ENCODE peak calls at places on chromosomes 2 and 18, in nine cellular contexts. T is NCI-H2107, K is WERI-Rb-1, H is RWPE1, G is GM04504, X is SW 1271, Q is ACHN, O is fibroblast of mammary gland, F is HFFc6. M is an unnamed sample.

GRCh38 chr2:176455865-176456291 is 186.6 kb downstream of the MTX2 start:
- DNase-seq in H (no peak), X (no peak), G (peak), F (peak), O (peak), K (peak), T (no peak), Q (no peak), M (no peak)

GRCh38 chr18:11972371-11973174 is 8.7 kb upstream of the IMPA2 start:
- DNase-seq in Q (no peak), F (no peak), O (no peak), X (no peak), T (no peak), K (no peak), H (no peak), G (no peak), M (no peak)

GRCh38 chr2:61750624-61751023 is 103.2 kb downstream of the FAM161A start:
- DNase-seq in H (no peak), Q (no peak), K (no peak), F (peak), G (no peak), O (peak), X (no peak), T (no peak), M (no peak)

GRCh38 chr2:21256006-21256405 is 132.2 kb downstream of the TDRD15 start:
- DNase-seq in T (no peak), F (no peak), X (no peak), Q (no peak), H (no peak), K (no peak), G (no peak), O (no peak), M (peak)

GRCh38 chr2:24832991-24833671 is 39.9 kb downstream of the CENPO start:
- DNase-seq in Q (no peak), H (no peak), F (no peak), X (no peak), O (no peak), G (no peak), T (peak), K (peak), M (no peak)

GRCh38 chr2:191213333-191213732 is 31.9 kb upstream of the MYO1B start:
- DNase-seq in F (no peak), Q (no peak), T (no peak), O (no peak), H (no peak), K (no peak), X (no peak), G (no peak), M (no peak)

GRCh38 chr2:230665263-230665691 is 47.4 kb upstream of the CAB39 start:
- DNase-seq in Q (no peak), X (no peak), K (no peak), O (no peak), G (no peak), F (no peak), H (no peak), T (no peak), M (no peak)

GRCh38 chr2:12738112-12738485 is 21.4 kb downstream of the TRIB2 start:
- DNase-seq in O (peak), F (no peak), G (no peak), H (no peak), X (no peak), T (no peak), K (no peak), Q (no peak), M (peak)

GRCh38 chr2:182482511-182482910 is 55.7 kb upstream of the PDE1A start:
- DNase-seq in T (no peak), H (no peak), X (no peak), O (no peak), Q (no peak), K (no peak), F (no peak), G (no peak), M (no peak)

GRCh38 chr2:100453853-100454252 is 16.4 kb upstream of the NMS start:
- DNase-seq in H (no peak), X (no peak), G (no peak), T (no peak), O (no peak), F (no peak), K (no peak), Q (no peak), M (no peak)

GRCh38 chr18:5237083-5237722 is 40.1 kb upstream of the AKAIN1 start:
- DNase-seq in X (no peak), O (peak), H (peak), G (no peak), K (peak), Q (no peak), T (no peak), F (no peak), M (no peak)

GRCh38 chr2:151339168-151339567 is 18.2 kb upstream of the TNFAIP6 start:
- DNase-seq in O (no peak), H (no peak), F (no peak), T (no peak), X (no peak), K (no peak), G (no peak), Q (no peak), M (no peak)

GRCh38 chr2:109238580-109238979 is 109.6 kb downstream of the SH3RF3 start:
- DNase-seq in Q (no peak), F (peak), T (no peak), K (no peak), G (peak), X (peak), O (peak), H (peak), M (peak)

GRCh38 chr2:240832816-240833497 is 12.9 kb upstream of the KIF1A start:
- DNase-seq in K (no peak), G (no peak), X (no peak), Q (no peak), O (no peak), F (no peak), H (no peak), T (no peak), M (no peak)

GRCh38 chr2:128313076-128313836 is 5.4 kb downstream of the HS6ST1 start:
- DNase-seq in T (no peak), H (no peak), O (peak), F (peak), K (no peak), X (peak), G (no peak), Q (peak), M (peak)

GRCh38 chr2:197072533-197072932 is 146.0 kb upstream of the PGAP1 start:
- DNase-seq in K (no peak), H (no peak), T (no peak), Q (no peak), O (peak), G (no peak), F (no peak), X (no peak), M (no peak)

GRCh38 chr18:67916142-67916541 is 399.6 kb upstream of the DSEL start:
- DNase-seq in Q (no peak), G (no peak), H (no peak), K (no peak), O (peak), T (peak), X (no peak), F (no peak), M (no peak)

GRCh38 chr18:23209031-23209430 is 73.7 kb downstream of the CABLES1 start:
- DNase-seq in H (no peak), F (no peak), G (no peak), O (no peak), T (no peak), K (no peak), X (no peak), Q (no peak), M (no peak)

GRCh38 chr18:73235491-73235890 is 367.7 kb upstream of the NETO1 start:
- DNase-seq in H (peak), K (no peak), Q (peak), F (peak), X (peak), O (peak), G (peak), T (no peak), M (peak)